ENCODE peak calls at places on chromosomes 2 and 18, in six cellular contexts. C is mammary epithelial cell, X is keratinocyte, D is MM.1S, A is K562, N is H9. R is an unnamed sample.

GRCh38 chr18:43049021-43049420 is 66.5 kb downstream of the RIT2 start:
- DNase-seq in C (no peak), X (no peak), D (no peak), A (no peak), N (no peak), R (peak; percentile 77)

GRCh38 chr2:116952254-116952653 is 862.2 kb upstream of the DDX18 start:
- DNase-seq in C (no peak), X (no peak), D (no peak), A (no peak), N (peak; percentile 33), R (no peak)

GRCh38 chr18:38174173-38174572 is 608.6 kb upstream of the CELF4 start:
- DNase-seq in C (no peak), X (no peak), D (no peak), A (no peak), N (no peak), R (no peak)

GRCh38 chr2:35614640-35615039 is 740.9 kb upstream of the CRIM1 start:
- DNase-seq in C (no peak), X (no peak), D (no peak), A (no peak), N (no peak), R (no peak)

GRCh38 chr2:234989183-234989701 is 37.4 kb downstream of the SH3BP4 start:
- DNase-seq in C (peak; percentile 89), X (peak; percentile 56), D (no peak), A (no peak), N (no peak), R (peak; percentile 70)

GRCh38 chr2:8525582-8526402 is 156.1 kb upstream of the ID2 start:
- DNase-seq in C (peak; percentile 6), X (no peak), D (peak; percentile 37), A (peak; percentile 95), N (peak; percentile 68), R (peak; percentile 48)

GRCh38 chr2:188607501-188607900 is 315.8 kb downstream of the GULP1 start:
- DNase-seq in C (no peak), X (no peak), D (peak; percentile 81), A (peak; percentile 5), N (no peak), R (peak; percentile 49)

GRCh38 chr2:22842209-22842608 is 542.8 kb upstream of the KLHL29 start:
- DNase-seq in C (no peak), X (no peak), D (no peak), A (no peak), N (no peak), R (no peak)

GRCh38 chr2:240793313-240794177 is 26.5 kb downstream of the KIF1A start:
- DNase-seq in C (no peak), X (no peak), D (no peak), A (no peak), N (no peak), R (no peak)

GRCh38 chr2:98914713-98915580 is 21.1 kb downstream of the CRACDL start:
- DNase-seq in C (no peak), X (no peak), D (no peak), A (no peak), N (no peak), R (no peak)

GRCh38 chr2:66938471-66938967 is 458.6 kb upstream of the ETAA1 start:
- DNase-seq in C (peak; percentile 53), X (no peak), D (no peak), A (no peak), N (no peak), R (no peak)

GRCh38 chr2:46460241-46460921 is 19.0 kb upstream of the TMEM247 start:
- DNase-seq in C (no peak), X (no peak), D (no peak), A (no peak), N (no peak), R (no peak)

GRCh38 chr2:118689456-118689855 is 158.0 kb downstream of the EN1 start:
- DNase-seq in C (no peak), X (no peak), D (no peak), A (peak; percentile 57), N (no peak), R (no peak)

GRCh38 chr2:233329489-233330135 is 22.0 kb downstream of the SAG start:
- DNase-seq in C (no peak), X (no peak), D (no peak), A (no peak), N (peak; percentile 56), R (peak; percentile 39)

GRCh38 chr2:73896362-73897239 is 3.8 kb downstream of the ACTG2 start:
- DNase-seq in C (no peak), X (no peak), D (no peak), A (no peak), N (no peak), R (peak; percentile 97)

GRCh38 chr2:29000481-29000880 is 19.4 kb downstream of the TOGARAM2 start:
- DNase-seq in C (no peak), X (no peak), D (no peak), A (peak; percentile 26), N (no peak), R (no peak)

GRCh38 chr2:176637497-176638166 is 368.4 kb downstream of the MTX2 start:
- DNase-seq in C (peak; percentile 39), X (no peak), D (peak; percentile 37), A (no peak), N (peak; percentile 48), R (peak; percentile 65)

GRCh38 chr2:118697771-118698170 is 149.7 kb downstream of the EN1 start:
- DNase-seq in C (no peak), X (no peak), D (no peak), A (no peak), N (no peak), R (peak; percentile 82)

GRCh38 chr2:22691666-22692065 is 693.3 kb upstream of the KLHL29 start:
- DNase-seq in C (no peak), X (no peak), D (no peak), A (no peak), N (no peak), R (no peak)

GRCh38 chr2:236828002-236828401 is 257.7 kb upstream of the COPS8 start:
- DNase-seq in C (no peak), X (no peak), D (no peak), A (no peak), N (no peak), R (no peak)

GRCh38 chr18:986071-986470 is 81.4 kb downstream of the ADCYAP1 start:
- DNase-seq in C (no peak), X (no peak), D (no peak), A (no peak), N (peak; percentile 51), R (no peak)

GRCh38 chr2:241034490-241035141 is 36.2 kb downstream of the SNED1 start:
- DNase-seq in C (no peak), X (no peak), D (no peak), A (no peak), N (no peak), R (no peak)

GRCh38 chr2:85920810-85921545 is 32.2 kb upstream of the ST3GAL5 start:
- DNase-seq in C (no peak), X (no peak), D (no peak), A (peak; percentile 24), N (no peak), R (peak; percentile 68)

GRCh38 chr2:212904646-212905045 is 246.8 kb downstream of the IKZF2 start:
- DNase-seq in C (no peak), X (no peak), D (no peak), A (no peak), N (no peak), R (no peak)

GRCh38 chr18:13549879-13550231 is 176.5 kb downstream of the FAM210A start:
- DNase-seq in C (no peak), X (no peak), D (no peak), A (no peak), N (no peak), R (no peak)

GRCh38 chr2:207683879-207684627 is 27.4 kb upstream of the CCNYL1 start:
- DNase-seq in C (peak; percentile 60), X (no peak), D (no peak), A (no peak), N (no peak), R (peak; percentile 89)

GRCh38 chr2:217858519-217859466 is 144.0 kb downstream of the TNS1 start:
- DNase-seq in C (no peak), X (no peak), D (no peak), A (no peak), N (peak; percentile 46), R (peak; percentile 78)

GRCh38 chr2:44271296-44271695 is 4.0 kb upstream of the SLC3A1 start:
- DNase-seq in C (no peak), X (no peak), D (no peak), A (peak; percentile 39), N (no peak), R (no peak)

GRCh38 chr2:29033656-29034055 is 40.7 kb downstream of the PCARE start:
- DNase-seq in C (no peak), X (no peak), D (no peak), A (no peak), N (peak; percentile 24), R (peak; percentile 11)

GRCh38 chr2:148730085-148730484 is 85.5 kb downstream of the EPC2 start:
- DNase-seq in C (no peak), X (no peak), D (no peak), A (no peak), N (no peak), R (no peak)

GRCh38 chr2:148721991-148722777 is 77.6 kb downstream of the EPC2 start:
- DNase-seq in C (no peak), X (no peak), D (no peak), A (no peak), N (no peak), R (peak; percentile 36)

GRCh38 chr2:148726228-148726627 is 81.7 kb downstream of the EPC2 start:
- DNase-seq in C (peak; percentile 11), X (no peak), D (peak; percentile 81), A (no peak), N (no peak), R (no peak)

GRCh38 chr2:148721520-148721931 is 77.0 kb downstream of the EPC2 start:
- DNase-seq in C (no peak), X (no peak), D (no peak), A (no peak), N (no peak), R (no peak)

GRCh38 chr2:148725569-148725968 is 81.0 kb downstream of the EPC2 start:
- DNase-seq in C (no peak), X (no peak), D (no peak), A (no peak), N (no peak), R (no peak)
- H4K20me1 ChIP-seq in C (no peaks in the 10 kb centered on the region), X (peaks cover 3% of the 10 kb centered on the region), D (peaks cover 12% of the 10 kb centered on the region), A (peaks cover 9% of the 10 kb centered on the region), N (no peaks in the 10 kb centered on the region), R (peaks cover 90% of the 10 kb centered on the region)

GRCh38 chr2:229920011-229920781 is 1.6 kb downstream of the TRIP12 start:
- DNase-seq in C (peak; percentile 22), X (no peak), D (no peak), A (no peak), N (no peak), R (no peak)
- H3K79me2 ChIP-seq in C (peaks cover 73% of the 10 kb centered on the region), X (peaks cover 70% of the 10 kb centered on the region), D (peaks cover 60% of the 10 kb centered on the region), A (peaks cover 61% of the 10 kb centered on the region), N (peaks cover 41% of the 10 kb centered on the region), R (peaks cover 72% of the 10 kb centered on the region)

GRCh38 chr2:10806543-10806942 is 6.0 kb downstream of the PDIA6 start:
- DNase-seq in C (no peak), X (no peak), D (no peak), A (no peak), N (no peak), R (no peak)
- H4K20me1 ChIP-seq in C (peaks cover 3% of the 10 kb centered on the region), X (peaks cover 24% of the 10 kb centered on the region), D (peaks cover 53% of the 10 kb centered on the region), A (peaks cover 51% of the 10 kb centered on the region), N (peaks cover 3% of the 10 kb centered on the region), R (peaks cover 81% of the 10 kb centered on the region)

DNA sequence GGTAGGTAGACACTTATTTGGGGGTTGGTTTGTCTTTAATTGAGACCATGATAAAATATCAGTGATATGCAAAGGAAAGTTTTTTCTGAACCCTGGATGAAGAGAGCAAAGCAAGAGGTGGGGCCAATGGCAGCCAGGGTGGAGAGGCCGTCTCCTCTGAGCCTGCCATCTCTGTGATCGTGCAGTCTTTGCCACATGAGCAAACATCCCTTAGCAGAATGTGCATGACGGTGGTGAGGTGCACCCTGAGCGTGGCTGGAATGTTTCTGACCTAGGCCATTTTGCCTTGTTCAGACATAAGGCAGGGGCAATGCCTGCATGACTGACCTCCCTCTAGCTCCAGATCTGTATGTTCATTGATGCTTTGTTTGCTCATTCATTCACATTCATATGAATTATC is 6.0 kb downstream of the NCK2 start:
- DNase-seq in C (no peak), X (no peak), D (no peak), A (no peak), N (no peak), R (no peak)
- H3K79me2 ChIP-seq in C (peaks cover 99% of the 10 kb centered on the region), X (peaks cover 99% of the 10 kb centered on the region), D (peaks cover 100% of the 10 kb centered on the region), A (peaks cover 36% of the 10 kb centered on the region), N (peaks cover 56% of the 10 kb centered on the region), R (peaks cover 100% of the 10 kb centered on the region)